ENCODE peak calls at places on chromosomes 13 and 19, in four cellular contexts. R, K, P and L are unnamed samples.

GRCh38 chr13:44211286-44211685 is 162.3 kb upstream of the SERP2 start:
- DNase-seq in P (no peak), R (no peak), K (no peak), L (no peak)

GRCh38 chr13:42652642-42653415 is 78.9 kb downstream of the TNFSF11 start:
- DNase-seq in P (no peak), K (no peak), R (peak), L (no peak)

GRCh38 chr13:26719356-26719945 is 41.1 kb downstream of the GPR12 start:
- DNase-seq in P (no peak), R (no peak), K (no peak), L (no peak)

GRCh38 chr19:33868821-33869412 is 72.2 kb downstream of the KCTD15 start:
- DNase-seq in K (peak), R (peak), P (no peak), L (no peak)

GRCh38 chr13:50706505-50706904 is 137.0 kb downstream of the DLEU7 start:
- DNase-seq in R (no peak), P (no peak), K (no peak), L (no peak)

GRCh38 chr13:76641056-76641455 is 245.1 kb downstream of the KCTD12 start:
- DNase-seq in P (no peak), K (no peak), R (no peak), L (no peak)

GRCh38 chr13:66048888-66049287 is 1181.2 kb downstream of the PCDH9 start:
- DNase-seq in P (no peak), R (no peak), K (no peak), L (no peak)

GRCh38 chr19:10116085-10116865 is 3.4 kb downstream of the EIF3G start:
- DNase-seq in P (no peak), K (no peak), R (no peak), L (peak)

GRCh38 chr13:49858183-49858856 is 65.8 kb upstream of the KPNA3 start:
- DNase-seq in K (no peak), R (peak), P (peak), L (no peak)

GRCh38 chr19:22595918-22596341 is 38.2 kb upstream of the ZNF492 start:
- DNase-seq in P (no peak), K (no peak), R (no peak), L (no peak)

GRCh38 chr19:15177269-15178116 is 23.3 kb downstream of the NOTCH3 start:
- DNase-seq in R (peak), P (no peak), K (peak), L (peak)

GRCh38 chr19:3146677-3147100 is 10.9 kb downstream of the GNA15 start:
- DNase-seq in K (no peak), P (no peak), R (no peak), L (peak)

GRCh38 chr13:112132619-112133018 is 65.7 kb downstream of the SOX1 start:
- DNase-seq in K (no peak), P (no peak), R (no peak), L (no peak)

GRCh38 chr13:91142572-91142971 is 204.9 kb upstream of the MIR17HG start:
- DNase-seq in R (peak), P (no peak), K (no peak), L (no peak)

GRCh38 chr19:35291259-35291658 is 702 bp upstream of the MAG start:
- DNase-seq in R (no peak), P (no peak), K (no peak), L (no peak)

GRCh38 chr19:34989248-34989797 is 10.8 kb upstream of the GRAMD1A start:
- DNase-seq in P (no peak), K (no peak), R (no peak), L (no peak)

GRCh38 chr19:13839938-13840750 is 36.8 kb upstream of the NANOS3 start:
- DNase-seq in R (peak), K (no peak), P (no peak), L (peak)

GRCh38 chr13:50244913-50245574 is 229.8 kb downstream of the KCNRG start:
- DNase-seq in P (peak), R (peak), K (no peak), L (no peak)

GRCh38 chr13:51291341-51291740 is 48.1 kb upstream of the SERPINE3 start:
- DNase-seq in P (no peak), R (peak), K (no peak), L (no peak)

GRCh38 chr13:78604782-78605611 is 1.6 kb upstream of the POU4F1 start:
- DNase-seq in P (no peak), R (peak), K (no peak), L (no peak)
- TF ChIP-seq CTCF in P (no peak), R (no peak), K (no peak), L (no peak)

GRCh38 chr13:99658266-99658991 is 157.2 kb downstream of the TM9SF2 start:
- DNase-seq in P (no peak), K (peak), R (peak), L (peak)
- TF ChIP-seq CTCF in P (peak), K (no peak), R (peak), L (peak)

DNA sequence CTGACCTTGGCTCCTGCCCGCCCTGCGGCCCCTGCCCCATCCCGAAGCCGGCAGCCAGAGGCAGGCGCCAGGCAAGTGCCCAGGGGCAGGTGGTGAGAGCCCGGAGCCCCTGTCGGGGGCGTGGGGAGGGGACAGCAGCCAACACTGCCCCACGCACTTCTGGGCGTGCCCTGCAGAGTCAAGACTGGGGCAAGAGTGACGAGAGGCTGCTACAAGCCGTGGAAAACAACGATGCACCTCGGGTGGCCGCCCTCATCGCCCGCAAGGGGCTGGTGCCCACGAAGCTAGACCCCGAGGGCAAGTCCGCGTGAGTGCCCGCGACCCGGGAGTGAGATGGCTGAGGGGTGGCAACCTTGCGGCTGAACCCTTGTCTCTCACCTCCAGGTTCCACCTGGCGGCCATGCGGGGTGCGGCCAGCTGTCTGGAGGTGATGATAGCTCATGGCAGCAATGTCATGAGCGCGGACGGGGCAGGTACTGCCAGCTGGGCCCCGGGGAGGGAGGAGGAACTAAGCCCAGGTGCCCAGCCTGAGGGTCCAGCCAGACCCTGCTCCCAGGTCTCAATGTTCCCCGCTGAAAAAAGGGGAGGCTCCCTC is 17.3 kb downstream of the ANKRD24 start:
- DNase-seq in R (no peak), P (no peak), K (no peak), L (no peak)
- TF ChIP-seq CTCF in R (no peak), P (no peak), K (no peak), L (no peak)

GRCh38 chr13:108342369-108343289 is 73.1 kb downstream of the TNFSF13B start:
- DNase-seq in P (peak), R (peak), K (no peak), L (no peak)
- TF ChIP-seq CTCF in P (peak), R (peak), K (no peak), L (peak)

GRCh38 chr13:109271555-109271954 is 514.8 kb downstream of the IRS2 start:
- DNase-seq in K (no peak), R (no peak), P (no peak), L (no peak)

GRCh38 chr13:109272595-109273325 is 513.6 kb downstream of the IRS2 start:
- DNase-seq in R (no peak), K (no peak), P (no peak), L (no peak)

GRCh38 chr13:109271061-109271460 is 515.3 kb downstream of the IRS2 start:
- DNase-seq in K (no peak), R (no peak), P (no peak), L (no peak)

GRCh38 chr13:109273326-109273751 is 513.0 kb downstream of the IRS2 start:
- DNase-seq in K (no peak), R (peak), P (no peak), L (no peak)

DNA sequence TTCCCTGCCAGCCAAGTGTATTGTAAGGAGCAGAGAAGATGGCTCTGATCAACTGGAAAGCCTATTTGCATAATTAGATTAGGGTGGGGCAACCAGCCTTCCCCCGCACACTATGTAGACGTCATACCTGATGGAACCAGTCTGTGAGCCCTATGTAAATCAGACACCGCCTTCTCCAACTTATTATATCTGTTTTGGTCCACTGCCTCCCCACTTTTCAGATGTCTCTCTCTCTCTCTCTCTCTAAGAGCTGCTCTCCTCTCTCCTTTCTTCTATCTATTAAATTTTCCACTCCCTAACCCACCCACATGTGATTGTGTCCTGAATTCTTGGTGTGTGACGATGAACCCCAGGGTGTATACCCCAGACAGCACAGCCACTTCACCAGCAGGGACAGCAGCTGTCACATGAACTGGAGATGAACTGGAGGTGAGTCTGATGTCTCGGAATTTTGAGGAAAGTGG is 514.4 kb downstream of the IRS2 start:
- DNase-seq in P (no peak), R (peak), K (no peak), L (no peak)
- TF ChIP-seq CTCF in P (no peak), R (no peak), K (no peak), L (no peak)

DNA sequence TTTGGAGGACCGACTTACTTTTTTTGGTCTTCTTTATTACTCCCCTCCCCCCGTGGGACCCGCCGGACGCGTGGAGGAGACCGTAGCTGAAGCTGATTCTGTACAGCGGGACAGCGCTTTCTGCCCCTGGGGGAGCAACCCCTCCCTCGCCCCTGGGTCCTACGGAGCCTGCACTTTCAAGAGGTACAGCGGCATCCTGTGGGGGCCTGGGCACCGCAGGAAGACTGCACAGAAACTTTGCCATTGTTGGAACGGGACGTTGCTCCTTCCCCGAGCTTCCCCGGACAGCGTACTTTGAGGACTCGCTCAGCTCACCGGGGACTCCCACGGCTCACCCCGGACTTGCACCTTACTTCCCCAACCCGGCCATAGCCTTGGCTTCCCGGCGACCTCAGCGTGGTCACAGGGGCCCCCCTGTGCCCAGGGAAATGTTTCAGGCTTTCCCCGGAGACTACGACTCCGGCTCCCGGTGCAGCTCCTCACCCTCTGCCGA is 409 bp downstream of the FOSB start:
- DNase-seq in R (no peak), K (no peak), P (no peak), L (no peak)
- TF ChIP-seq CTCF in R (no peak), K (no peak), P (peak), L (no peak)

GRCh38 chr13:41059896-41060722 is 1.2 kb upstream of the WBP4 start:
- DNase-seq in R (peak), K (peak), P (peak), L (peak)
- TF ChIP-seq CTCF in R (no peak), K (no peak), P (peak), L (peak)

GRCh38 chr19:42538841-42539709 is 10.8 kb upstream of the CEACAM1 start:
- DNase-seq in K (no peak), R (no peak), P (no peak), L (no peak)
- TF ChIP-seq CTCF in K (no peak), R (no peak), P (no peak), L (no peak)

DNA sequence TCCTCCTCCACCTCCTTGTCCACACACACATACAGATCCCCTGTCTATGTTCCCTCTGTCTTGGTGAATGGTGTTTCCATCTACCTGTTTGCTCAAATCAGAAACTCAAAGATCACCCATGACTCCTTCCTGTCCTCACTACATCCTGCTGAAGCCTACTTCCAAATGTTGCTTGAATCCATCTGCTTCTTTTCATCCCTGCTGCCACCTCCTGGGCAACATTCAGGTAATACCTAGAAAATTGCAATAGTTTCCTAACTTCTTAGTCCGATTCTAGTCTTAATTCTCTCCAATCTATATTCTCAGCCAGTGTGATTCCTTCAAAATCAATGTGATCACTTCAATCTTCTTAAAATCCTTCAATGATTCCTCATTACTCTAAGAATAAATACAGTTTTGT is 155.5 kb upstream of the STARD13 start:
- DNase-seq in K (no peak), P (no peak), R (peak), L (no peak)
- TF ChIP-seq CTCF in K (no peak), P (peak), R (peak), L (no peak)

GRCh38 chr13:31409678-31410356 is 210.0 kb downstream of the B3GLCT start:
- DNase-seq in P (no peak), R (peak), K (no peak), L (no peak)
- TF ChIP-seq CTCF in P (peak), R (no peak), K (no peak), L (no peak)